ENCODE peak calls at places on chromosome 5, in ten cellular contexts. M is epithelial cell of esophagus; W is endothelial cell; K is HepG2; G is iPS DF 6.9; N is NCI-H345; O is effector CD8-positive, alpha-beta T cell; F is adrenal gland; Z is heart right ventricle; I is astrocyte of the cerebellum. X is an unnamed sample.

GRCh38 chr5:171681061-171681460 is 104.6 kb upstream of the SMIM23 start:
- DNase-seq in M (no peak), W (no peak), K (no peak), G (no peak), N (no peak), O (no peak), F (no peak), Z (no peak), I (no peak), X (no peak)

GRCh38 chr5:133113331-133114061 is 61.7 kb downstream of the HSPA4 start:
- DNase-seq in M (peak), W (no peak), K (no peak), G (no peak), N (no peak), O (no peak), F (no peak), Z (no peak), I (peak), X (no peak)

GRCh38 chr5:78260771-78261170 is 33.7 kb downstream of the AP3B1 start:
- DNase-seq in M (peak), W (no peak), K (no peak), G (no peak), N (no peak), O (no peak), F (no peak), Z (no peak), I (no peak), X (no peak)

GRCh38 chr5:9784231-9784630 is 154.1 kb upstream of the TAS2R1 start:
- DNase-seq in M (no peak), W (no peak), K (no peak), G (no peak), N (peak), O (no peak), F (no peak), Z (no peak), I (no peak), X (no peak)

GRCh38 chr5:51095481-51095880 is 287.8 kb upstream of the ISL1 start:
- DNase-seq in M (no peak), W (no peak), K (no peak), G (no peak), N (no peak), O (no peak), F (no peak), Z (no peak), I (no peak), X (no peak)

GRCh38 chr5:175733017-175733416 is 75.1 kb downstream of the HRH2 start:
- DNase-seq in M (no peak), W (no peak), K (no peak), G (no peak), N (no peak), O (no peak), F (no peak), Z (no peak), I (no peak), X (no peak)

GRCh38 chr5:156411-157072 is 34.8 kb upstream of the LRRC14B start:
- DNase-seq in M (no peak), W (no peak), K (no peak), G (no peak), N (no peak), O (no peak), F (no peak), Z (no peak), I (no peak), X (no peak)

GRCh38 chr5:139592289-139592688 is 31.1 kb downstream of the UBE2D2 start:
- DNase-seq in M (no peak), W (no peak), K (no peak), G (no peak), N (no peak), O (no peak), F (no peak), Z (no peak), I (no peak), X (no peak)